ENCODE peak calls at places on chromosomes 16 and 17, in five cellular contexts. X, S, W, R and T are unnamed samples.

GRCh38 chr16:54447606-54448440 is 161.2 kb upstream of the IRX3 start:
- ATAC-seq in X (no peak), S (peak), W (peak), R (no peak), T (peak)

GRCh38 chr16:27827765-27828164 is 235.7 kb downstream of the GSG1L start:
- ATAC-seq in X (no peak), S (no peak), W (no peak), R (no peak), T (no peak)

GRCh38 chr16:450385-450784 is 24.9 kb downstream of the RAB11FIP3 start:
- ATAC-seq in X (peak), S (no peak), W (no peak), R (peak), T (no peak)

GRCh38 chr16:1884155-1884760 is 12.3 kb upstream of the MEIOB start:
- ATAC-seq in X (peak), S (peak), W (no peak), R (peak), T (no peak)

GRCh38 chr17:36728030-36728991 is 126.9 kb downstream of the MRM1 start:
- ATAC-seq in X (no peak), S (peak), W (no peak), R (no peak), T (no peak)

GRCh38 chr17:6413073-6413472 is 21.8 kb downstream of the AIPL1 start:
- ATAC-seq in X (peak), S (peak), W (no peak), R (peak), T (no peak)

GRCh38 chr16:19560078-19560477 is 4.6 kb downstream of the VPS35L start:
- ATAC-seq in X (no peak), S (no peak), W (no peak), R (no peak), T (no peak)

GRCh38 chr17:16969931-16970906 is 1.7 kb downstream of the TNFRSF13B start:
- ATAC-seq in X (no peak), S (no peak), W (no peak), R (peak), T (no peak)

GRCh38 chr16:566475-567361 is at the start of gene NHLRC4:
- ATAC-seq in X (peak), S (peak), W (peak), R (peak), T (peak)

GRCh38 chr16:84214451-84215066 is 23.6 kb downstream of the ADAD2 start:
- ATAC-seq in X (peak), S (peak), W (no peak), R (no peak), T (no peak)

GRCh38 chr17:4934173-4934979 is 2.3 kb downstream of the GP1BA start:
- ATAC-seq in X (peak), S (peak), W (peak), R (peak), T (no peak)

GRCh38 chr17:20955437-20956323 is 87.1 kb downstream of the USP22 start:
- ATAC-seq in X (no peak), S (no peak), W (peak), R (no peak), T (peak)

GRCh38 chr16:28260193-28260592 is 32.1 kb upstream of the SBK1 start:
- ATAC-seq in X (no peak), S (no peak), W (no peak), R (no peak), T (no peak)

GRCh38 chr16:19884021-19884485 is 595 bp downstream of the GPRC5B start:
- ATAC-seq in X (peak), S (peak), W (peak), R (no peak), T (no peak)

GRCh38 chr16:67104061-67104460 is 5.7 kb upstream of the PHAF1 start:
- ATAC-seq in X (peak), S (peak), W (peak), R (peak), T (no peak)

GRCh38 chr17:68821860-68822693 is 133.1 kb downstream of the ABCA8 start:
- ATAC-seq in X (peak), S (no peak), W (peak), R (no peak), T (no peak)

GRCh38 chr17:72397223-72397667 is 276.4 kb downstream of the SOX9 start:
- ATAC-seq in X (no peak), S (no peak), W (no peak), R (no peak), T (no peak)

GRCh38 chr17:72394531-72394930 is 273.7 kb downstream of the SOX9 start:
- ATAC-seq in X (no peak), S (no peak), W (no peak), R (no peak), T (no peak)

GRCh38 chr17:72393553-72393952 is 272.7 kb downstream of the SOX9 start:
- ATAC-seq in X (no peak), S (no peak), W (no peak), R (no peak), T (no peak)

GRCh38 chr17:72397687-72398086 is 276.9 kb downstream of the SOX9 start:
- ATAC-seq in X (no peak), S (no peak), W (no peak), R (no peak), T (no peak)

DNA sequence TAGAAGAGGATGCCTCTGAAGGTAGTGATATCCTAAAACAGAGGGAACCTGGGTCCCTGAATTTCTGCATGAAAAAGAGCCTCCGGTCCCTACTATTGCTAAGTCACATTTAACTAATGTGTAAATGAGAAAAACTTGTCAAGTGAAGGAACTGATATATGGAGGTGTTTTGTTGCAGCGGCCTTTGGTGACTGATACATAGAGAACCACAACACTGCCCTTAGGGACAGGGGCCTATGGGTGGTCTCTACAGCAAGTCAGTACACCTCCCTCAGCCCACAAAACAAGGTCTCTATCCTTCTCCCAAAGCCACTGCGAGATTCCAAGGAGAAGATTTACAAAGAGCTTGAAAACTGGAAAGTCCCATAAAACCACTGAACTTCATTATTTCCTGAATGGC is 275.3 kb downstream of the SOX9 start:
- ATAC-seq in X (no peak), S (no peak), W (no peak), R (no peak), T (no peak)
- TF ChIP-seq POLR2AphosphoS5 in X (no peak), S (no peak), W (no peak), R (no peak), T (no peak)

GRCh38 chr16:87933140-87933495 is 3.2 kb downstream of the CA5A start:
- ATAC-seq in X (no peak), S (no peak), W (no peak), R (no peak), T (no peak)

GRCh38 chr16:87931504-87931903 is 4.8 kb downstream of the CA5A start:
- ATAC-seq in X (no peak), S (peak), W (peak), R (no peak), T (no peak)

GRCh38 chr16:87927195-87927562 is 9.2 kb downstream of the CA5A start:
- ATAC-seq in X (peak), S (no peak), W (no peak), R (no peak), T (no peak)

GRCh38 chr16:87929986-87930385 is 6.3 kb downstream of the CA5A start:
- ATAC-seq in X (no peak), S (no peak), W (no peak), R (no peak), T (no peak)

GRCh38 chr16:87930456-87930855 is 5.9 kb downstream of the CA5A start:
- ATAC-seq in X (peak), S (peak), W (no peak), R (peak), T (no peak)
- TF ChIP-seq EP300 in X (no peak), S (no peak), W (no peak), R (no peak), T (no peak)

DNA sequence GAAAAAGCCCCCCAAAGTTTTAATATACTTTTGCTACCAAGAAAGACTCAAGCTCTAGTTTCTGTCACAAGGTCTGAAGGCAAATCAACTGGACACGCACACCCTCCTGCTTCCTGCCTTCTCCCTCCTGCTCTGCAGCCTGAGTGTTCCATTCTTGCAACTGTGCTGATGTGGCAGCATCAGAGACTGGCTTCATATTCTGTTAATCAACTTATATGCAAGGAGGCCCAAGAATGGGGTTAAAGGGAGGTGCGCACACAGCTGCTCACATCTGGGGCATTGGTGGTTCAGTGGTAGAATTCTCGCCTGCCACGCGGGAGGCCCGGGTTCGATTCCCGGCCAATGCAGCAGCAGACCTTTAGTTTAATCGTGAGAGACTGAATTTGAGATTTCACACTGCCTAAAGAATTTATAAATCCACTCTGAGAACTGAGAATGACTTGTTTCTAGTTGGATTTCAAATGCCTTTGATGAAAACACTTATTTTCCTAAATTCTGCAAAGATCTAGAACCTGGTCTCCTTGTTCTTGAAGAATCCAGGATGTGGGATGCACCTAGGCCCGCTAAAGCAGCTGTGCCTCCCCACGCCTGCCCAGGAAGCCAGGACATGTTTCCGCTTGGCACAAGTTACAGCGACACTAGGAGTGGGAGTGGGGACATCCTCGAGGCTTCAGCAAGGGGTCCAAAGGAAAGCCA is 11.6 kb downstream of the VAC14 start:
- ATAC-seq in X (no peak), S (no peak), W (peak), R (no peak), T (peak)
- TF ChIP-seq POLR2AphosphoS5 in X (no peak), S (no peak), W (no peak), R (no peak), T (no peak)

GRCh38 chr16:58684354-58685083 is at the start of gene SLC38A7:
- ATAC-seq in X (peak), S (peak), W (peak), R (peak), T (peak)
- TF ChIP-seq EP300 in X (no peak), S (no peak), W (no peak), R (no peak), T (no peak)

GRCh38 chr17:66348605-66349165 is 46.3 kb downstream of the PRKCA start:
- ATAC-seq in X (peak), S (peak), W (peak), R (peak), T (peak)
- TF ChIP-seq POLR2AphosphoS5 in X (no peak), S (peak), W (no peak), R (no peak), T (no peak)

DNA sequence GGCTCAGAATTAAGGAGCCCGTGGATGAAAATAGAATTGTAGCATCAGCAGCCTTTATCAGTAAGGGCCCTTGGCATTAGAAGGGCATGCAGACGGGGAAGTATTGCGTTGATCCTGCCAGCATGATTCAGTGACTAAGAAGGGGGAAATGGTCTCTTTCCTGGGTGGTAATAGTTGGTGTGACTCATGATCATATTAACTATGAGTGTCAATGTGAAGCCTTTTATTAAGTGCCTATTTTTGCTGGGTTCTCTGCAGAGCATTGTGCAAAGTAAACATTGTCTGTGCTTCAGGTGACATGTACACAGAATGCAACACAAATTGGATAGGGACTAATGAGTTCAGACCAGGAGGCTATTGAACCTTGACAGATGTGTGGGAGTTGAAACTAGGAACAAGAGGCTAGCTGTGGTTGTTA is 24.5 kb downstream of the RCVRN start:
- ATAC-seq in X (no peak), S (no peak), W (peak), R (peak), T (no peak)
- TF ChIP-seq EP300 in X (no peak), S (no peak), W (no peak), R (no peak), T (no peak)

DNA sequence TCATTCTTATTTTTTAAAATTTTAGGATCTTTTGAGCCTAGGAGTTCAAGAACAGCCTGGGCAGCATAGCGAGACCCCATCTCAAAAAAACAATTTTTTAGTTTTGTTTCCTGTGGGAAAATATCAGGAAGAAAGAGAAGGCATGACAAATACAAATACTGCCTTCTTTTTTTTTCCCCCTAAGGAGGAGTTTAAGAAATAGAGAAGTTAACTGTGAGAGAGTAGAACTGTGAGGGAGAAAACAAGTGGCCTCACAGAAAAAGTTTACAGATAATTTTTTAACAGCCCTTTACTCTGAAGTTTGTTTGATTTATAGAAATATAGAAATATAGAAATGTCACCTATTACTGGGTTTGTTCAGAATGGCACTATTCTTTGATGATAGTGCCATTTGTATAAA is 21.1 kb downstream of the TTYH2 start:
- ATAC-seq in X (no peak), S (no peak), W (no peak), R (no peak), T (no peak)
- TF ChIP-seq POLR2AphosphoS5 in X (no peak), S (no peak), W (no peak), R (no peak), T (no peak)

GRCh38 chr16:65309294-65309850 is 187.5 kb upstream of the CDH11 start:
- ATAC-seq in X (no peak), S (no peak), W (no peak), R (no peak), T (no peak)

GRCh38 chr16:65305588-65305987 is 183.7 kb upstream of the CDH11 start:
- ATAC-seq in X (no peak), S (no peak), W (no peak), R (no peak), T (no peak)

GRCh38 chr16:65308506-65308905 is 186.6 kb upstream of the CDH11 start:
- ATAC-seq in X (no peak), S (no peak), W (no peak), R (no peak), T (no peak)

GRCh38 chr16:65306313-65306712 is 184.4 kb upstream of the CDH11 start:
- ATAC-seq in X (no peak), S (no peak), W (no peak), R (no peak), T (no peak)

DNA sequence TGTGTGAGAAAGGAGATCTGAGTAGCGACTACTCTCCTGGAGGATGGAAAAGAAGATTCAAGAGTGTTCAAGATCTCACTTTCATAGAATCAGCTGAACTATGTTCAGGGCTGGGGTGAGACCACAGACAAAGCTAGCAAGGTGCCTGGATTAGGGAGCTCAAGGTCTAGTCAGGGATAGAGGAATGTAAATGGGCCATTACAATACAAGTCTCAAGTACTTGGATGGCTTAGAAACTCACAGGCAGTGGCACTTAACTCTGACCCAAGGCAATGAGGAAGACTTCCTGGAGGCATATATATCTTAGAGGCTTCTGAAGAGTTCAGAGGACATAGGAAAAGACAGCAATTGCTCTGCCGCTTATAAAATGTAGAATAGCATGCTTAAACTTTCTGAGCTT is 184.9 kb upstream of the CDH11 start:
- ATAC-seq in X (no peak), S (no peak), W (no peak), R (no peak), T (no peak)
- TF ChIP-seq EP300 in X (no peak), S (no peak), W (no peak), R (no peak), T (no peak)